ENCODE peak calls at places on chromosomes 6 and 20, in nine cellular contexts. U is GM06990; D is mammary epithelial cell; A is GM23248; S is Panc1; F is sigmoid colon; W is epithelial cell of esophagus; L is effector memory CD4-positive, alpha-beta T cell; Q is adrenal gland. Z is an unnamed sample.

GRCh38 chr6:72748759-72749158 is 126.9 kb downstream of the KCNQ5 start:
- DNase-seq in U (no peak), D (peak), A (peak), S (no peak), F (no peak), W (peak), L (no peak), Q (no peak), Z (peak)

GRCh38 chr20:36010081-36010480 is 41.7 kb downstream of the CNBD2 start:
- DNase-seq in U (no peak), D (no peak), A (no peak), S (no peak), F (no peak), W (no peak), L (no peak), Q (no peak), Z (no peak)

GRCh38 chr6:148324297-148325007 is 18.2 kb upstream of the SASH1 start:
- DNase-seq in U (no peak), D (no peak), A (peak), S (no peak), F (no peak), W (peak), L (no peak), Q (peak), Z (no peak)

GRCh38 chr20:18254615-18255014 is 33.7 kb upstream of the ZNF133 start:
- DNase-seq in U (no peak), D (no peak), A (no peak), S (no peak), F (no peak), W (no peak), L (no peak), Q (no peak), Z (no peak)

GRCh38 chr6:7707787-7708186 is 18.1 kb upstream of the BMP6 start:
- DNase-seq in U (no peak), D (no peak), A (peak), S (no peak), F (no peak), W (no peak), L (no peak), Q (no peak), Z (no peak)

GRCh38 chr20:53774487-53775203 is 181.0 kb upstream of the ZNF217 start:
- DNase-seq in U (no peak), D (peak), A (peak), S (no peak), F (no peak), W (peak), L (no peak), Q (no peak), Z (peak)

GRCh38 chr6:107786709-107787588 is 37.2 kb downstream of the SCML4 start:
- DNase-seq in U (peak), D (no peak), A (no peak), S (no peak), F (no peak), W (no peak), L (no peak), Q (no peak), Z (no peak)

GRCh38 chr20:2734899-2735298 is 42.3 kb downstream of the EBF4 start:
- DNase-seq in U (no peak), D (no peak), A (no peak), S (no peak), F (no peak), W (no peak), L (no peak), Q (no peak), Z (no peak)

GRCh38 chr20:59938696-59939051 is 1.4 kb downstream of the PPP1R3D start:
- DNase-seq in U (no peak), D (peak), A (peak), S (no peak), F (peak), W (peak), L (no peak), Q (peak), Z (no peak)

GRCh38 chr20:12570371-12570770 is 438.4 kb upstream of the SPTLC3 start:
- DNase-seq in U (no peak), D (peak), A (no peak), S (no peak), F (no peak), W (peak), L (no peak), Q (no peak), Z (peak)

GRCh38 chr6:35817515-35817914 is 12.4 kb downstream of the LHFPL5 start:
- DNase-seq in U (no peak), D (no peak), A (no peak), S (no peak), F (no peak), W (no peak), L (no peak), Q (no peak), Z (no peak)

GRCh38 chr6:47246556-47246955 is 63.1 kb downstream of the TNFRSF21 start:
- DNase-seq in U (no peak), D (no peak), A (no peak), S (no peak), F (no peak), W (no peak), L (no peak), Q (no peak), Z (no peak)

GRCh38 chr6:158519354-158519753 is 40.5 kb upstream of the TMEM181 start:
- DNase-seq in U (no peak), D (no peak), A (no peak), S (no peak), F (no peak), W (no peak), L (no peak), Q (no peak), Z (no peak)

GRCh38 chr20:664151-664550 is 11.2 kb upstream of the SRXN1 start:
- DNase-seq in U (no peak), D (no peak), A (no peak), S (no peak), F (no peak), W (no peak), L (no peak), Q (no peak), Z (no peak)

GRCh38 chr20:63028461-63028921 is 21.7 kb upstream of the BHLHE23 start:
- DNase-seq in U (no peak), D (no peak), A (no peak), S (no peak), F (no peak), W (no peak), L (no peak), Q (no peak), Z (no peak)

GRCh38 chr20:15637971-15638754 is 935.1 kb downstream of the KIF16B start:
- DNase-seq in U (no peak), D (no peak), A (no peak), S (no peak), F (no peak), W (no peak), L (no peak), Q (no peak), Z (no peak)

GRCh38 chr20:18299364-18299763 is 11.0 kb downstream of the ZNF133 start:
- DNase-seq in U (no peak), D (no peak), A (no peak), S (no peak), F (no peak), W (no peak), L (no peak), Q (no peak), Z (no peak)

GRCh38 chr20:32535953-32536823 is 48.9 kb downstream of the NOL4L start:
- DNase-seq in U (peak), D (no peak), A (peak), S (no peak), F (no peak), W (no peak), L (peak), Q (no peak), Z (no peak)
- H3K4me3 ChIP-seq in U (peak), D (peak), A (peak), S (peak), F (peak), W (peak), L (peak), Q (no peak), Z (peak)

GRCh38 chr6:28712982-28713381 is 187.3 kb downstream of the GPX5 start:
- DNase-seq in U (no peak), D (no peak), A (no peak), S (no peak), F (no peak), W (no peak), L (no peak), Q (no peak), Z (no peak)

GRCh38 chr6:28709478-28710349 is 184.0 kb downstream of the GPX5 start:
- DNase-seq in U (no peak), D (peak), A (no peak), S (no peak), F (no peak), W (peak), L (no peak), Q (no peak), Z (no peak)

GRCh38 chr6:28707387-28708282 is 182.0 kb downstream of the GPX5 start:
- DNase-seq in U (no peak), D (no peak), A (no peak), S (no peak), F (no peak), W (no peak), L (no peak), Q (no peak), Z (no peak)

GRCh38 chr6:28711325-28711724 is 185.6 kb downstream of the GPX5 start:
- DNase-seq in U (no peak), D (no peak), A (no peak), S (no peak), F (no peak), W (no peak), L (no peak), Q (no peak), Z (no peak)

GRCh38 chr6:28710466-28711191 is 184.9 kb downstream of the GPX5 start:
- DNase-seq in U (peak), D (peak), A (no peak), S (peak), F (no peak), W (peak), L (no peak), Q (no peak), Z (peak)
- H3K4me3 ChIP-seq in U (no peak), D (no peak), A (peak), S (peak), F (no peak), W (no peak), L (no peak), Q (no peak), Z (no peak)

GRCh38 chr20:47576516-47577033 is 74.9 kb downstream of the NCOA3 start:
- DNase-seq in U (peak), D (peak), A (peak), S (no peak), F (peak), W (peak), L (no peak), Q (peak), Z (peak)
- H3K4me3 ChIP-seq in U (peak), D (no peak), A (peak), S (peak), F (peak), W (no peak), L (no peak), Q (no peak), Z (no peak)

GRCh38 chr6:39934060-39934757 is at the start of gene MOCS1:
- DNase-seq in U (no peak), D (peak), A (peak), S (no peak), F (peak), W (peak), L (no peak), Q (peak), Z (peak)

GRCh38 chr6:39931607-39932006 is 2.7 kb downstream of the MOCS1 start:
- DNase-seq in U (no peak), D (no peak), A (no peak), S (no peak), F (no peak), W (no peak), L (no peak), Q (no peak), Z (no peak)

GRCh38 chr6:39933669-39934059 is 598 bp downstream of the MOCS1 start:
- DNase-seq in U (no peak), D (no peak), A (no peak), S (no peak), F (no peak), W (no peak), L (no peak), Q (no peak), Z (no peak)

GRCh38 chr6:39930540-39930939 is 3.7 kb downstream of the MOCS1 start:
- DNase-seq in U (no peak), D (no peak), A (no peak), S (no peak), F (no peak), W (no peak), L (no peak), Q (no peak), Z (no peak)

GRCh38 chr6:39932386-39932785 is 1.9 kb downstream of the MOCS1 start:
- DNase-seq in U (no peak), D (no peak), A (no peak), S (no peak), F (no peak), W (no peak), L (no peak), Q (no peak), Z (no peak)
- H3K4me3 ChIP-seq in U (no peak), D (no peak), A (no peak), S (no peak), F (no peak), W (no peak), L (no peak), Q (no peak), Z (no peak)

DNA sequence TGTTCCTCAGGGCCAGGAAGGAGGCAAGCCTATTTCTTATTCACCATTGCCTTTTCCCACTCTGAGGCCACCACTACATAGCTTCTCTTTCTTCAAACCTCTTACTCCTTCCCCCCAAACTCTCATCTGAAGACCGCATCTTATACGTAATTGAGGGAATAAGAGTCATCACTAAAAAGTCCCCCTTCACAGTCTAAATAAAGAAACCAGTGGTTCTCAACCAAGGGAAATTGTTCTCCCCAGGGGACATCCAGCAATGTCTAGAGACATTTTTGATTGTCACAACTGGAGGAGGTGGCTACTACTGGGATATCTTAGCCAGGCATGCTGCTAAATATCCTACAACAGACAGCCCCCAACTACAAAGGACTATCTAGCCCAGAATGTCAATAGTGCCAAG is 327.6 kb upstream of the CNR1 start:
- DNase-seq in U (peak), D (no peak), A (no peak), S (no peak), F (no peak), W (no peak), L (no peak), Q (no peak), Z (no peak)
- H3K4me3 ChIP-seq in U (no peak), D (no peak), A (no peak), S (no peak), F (no peak), W (no peak), L (no peak), Q (no peak), Z (no peak)

GRCh38 chr20:5608104-5608447 is 142.1 kb upstream of the SHLD1 start:
- DNase-seq in U (no peak), D (no peak), A (no peak), S (no peak), F (no peak), W (no peak), L (no peak), Q (no peak), Z (no peak)

GRCh38 chr20:5600982-5601381 is 149.2 kb upstream of the SHLD1 start:
- DNase-seq in U (no peak), D (no peak), A (no peak), S (no peak), F (no peak), W (no peak), L (no peak), Q (no peak), Z (no peak)

GRCh38 chr20:5608448-5609161 is 141.6 kb upstream of the SHLD1 start:
- DNase-seq in U (peak), D (peak), A (peak), S (no peak), F (no peak), W (peak), L (no peak), Q (no peak), Z (peak)

GRCh38 chr20:5602346-5602745 is 147.9 kb upstream of the SHLD1 start:
- DNase-seq in U (no peak), D (no peak), A (peak), S (no peak), F (no peak), W (no peak), L (no peak), Q (no peak), Z (no peak)

DNA sequence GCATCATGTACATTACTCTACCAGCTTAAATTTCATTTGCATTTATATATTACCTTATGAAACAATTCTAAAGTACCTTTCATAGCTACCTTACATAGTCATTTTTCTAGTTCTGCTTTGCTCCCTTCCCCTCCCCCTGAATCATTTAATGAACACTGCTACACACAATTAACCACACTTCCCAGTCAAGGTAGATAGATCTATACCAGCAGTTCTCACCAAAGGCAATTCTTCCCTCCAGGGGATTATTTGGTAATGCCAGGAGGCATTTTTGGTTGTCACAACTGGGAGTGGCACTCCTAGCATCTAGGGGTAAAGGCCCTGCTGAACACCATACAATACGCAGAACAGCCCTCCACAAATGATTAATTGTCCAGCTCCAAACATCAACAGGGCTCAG is 143.9 kb upstream of the SHLD1 start:
- DNase-seq in U (no peak), D (no peak), A (no peak), S (no peak), F (no peak), W (no peak), L (no peak), Q (no peak), Z (no peak)
- H3K4me3 ChIP-seq in U (peak), D (peak), A (no peak), S (no peak), F (no peak), W (no peak), L (no peak), Q (no peak), Z (no peak)

Z was measured in bronchial epithelial cell.